ENCODE peak calls at places on chromosomes 11 and 22, in ten cellular contexts. G, U, N, C, W, J, P, I, X and D are unnamed samples.

GRCh38 chr22:49569286-49570031 is 258.2 kb downstream of the BRD1 start:
- DNase-seq in G (peak), U (no peak), N (no peak), C (no peak), W (peak), J (no peak), P (no peak), I (no peak), X (no peak), D (no peak)

GRCh38 chr22:40335358-40335757 is 10.9 kb upstream of the ADSL start:
- DNase-seq in G (no peak), U (no peak), N (no peak), C (no peak), W (no peak), J (no peak), P (no peak), I (no peak), X (no peak), D (no peak)

GRCh38 chr11:47185305-47186075 is 744 bp downstream of the PACSIN3 start:
- DNase-seq in G (peak), U (peak), N (no peak), C (no peak), W (peak), J (no peak), P (peak), I (no peak), X (no peak), D (no peak)

GRCh38 chr11:57529012-57529411 is 1.5 kb downstream of the TIMM10 start:
- DNase-seq in G (no peak), U (no peak), N (no peak), C (no peak), W (no peak), J (no peak), P (no peak), I (no peak), X (no peak), D (no peak)

GRCh38 chr11:66126064-66126463 is 56.0 kb downstream of the PACS1 start:
- DNase-seq in G (no peak), U (no peak), N (no peak), C (no peak), W (no peak), J (no peak), P (no peak), I (no peak), X (no peak), D (no peak)

GRCh38 chr11:111047376-111047775 is 198.1 kb upstream of the POU2AF2 start:
- DNase-seq in G (no peak), U (no peak), N (no peak), C (no peak), W (no peak), J (no peak), P (peak), I (no peak), X (no peak), D (no peak)

GRCh38 chr11:114088216-114088615 is 28.7 kb downstream of the ZBTB16 start:
- DNase-seq in G (no peak), U (no peak), N (no peak), C (no peak), W (peak), J (no peak), P (no peak), I (no peak), X (no peak), D (no peak)

GRCh38 chr11:120125005-120125404 is 12.9 kb downstream of the TRIM29 start:
- DNase-seq in G (peak), U (peak), N (no peak), C (no peak), W (no peak), J (no peak), P (no peak), I (no peak), X (no peak), D (no peak)

GRCh38 chr22:42976131-42976530 is 38.8 kb downstream of the PACSIN2 start:
- DNase-seq in G (no peak), U (no peak), N (no peak), C (no peak), W (no peak), J (no peak), P (no peak), I (no peak), X (no peak), D (no peak)

GRCh38 chr11:10413268-10413667 is 41.8 kb upstream of the AMPD3 start:
- DNase-seq in G (no peak), U (no peak), N (peak), C (no peak), W (no peak), J (no peak), P (no peak), I (no peak), X (peak), D (peak)

GRCh38 chr11:10490032-10490397 is 35.0 kb downstream of the AMPD3 start:
- DNase-seq in G (peak), U (no peak), N (no peak), C (no peak), W (peak), J (no peak), P (no peak), I (no peak), X (no peak), D (no peak)

GRCh38 chr11:84691830-84692229 is 935.3 kb downstream of the DLG2 start:
- DNase-seq in G (no peak), U (no peak), N (peak), C (no peak), W (no peak), J (no peak), P (no peak), I (no peak), X (no peak), D (peak)

GRCh38 chr11:95042906-95043305 is 6.3 kb upstream of the KDM4F start:
- DNase-seq in G (no peak), U (no peak), N (no peak), C (no peak), W (no peak), J (no peak), P (no peak), I (no peak), X (no peak), D (no peak)

GRCh38 chr22:44037519-44038370 is 13.6 kb downstream of the PARVB start:
- DNase-seq in G (peak), U (peak), N (no peak), C (no peak), W (no peak), J (no peak), P (peak), I (no peak), X (no peak), D (no peak)

GRCh38 chr11:134372961-134373360 is 39.1 kb downstream of the B3GAT1 start:
- DNase-seq in G (no peak), U (no peak), N (no peak), C (no peak), W (no peak), J (no peak), P (no peak), I (no peak), X (no peak), D (no peak)

GRCh38 chr22:43094551-43094950 is 5.4 kb upstream of the TTLL1 start:
- DNase-seq in G (no peak), U (no peak), N (no peak), C (no peak), W (no peak), J (no peak), P (no peak), I (no peak), X (no peak), D (no peak)

GRCh38 chr11:11085580-11085979 is 227.7 kb upstream of the ZBED5 start:
- DNase-seq in G (no peak), U (no peak), N (no peak), C (no peak), W (no peak), J (no peak), P (no peak), I (no peak), X (no peak), D (no peak)

GRCh38 chr22:22901578-22902218 is 14.1 kb downstream of the IGLL5 start:
- DNase-seq in G (no peak), U (no peak), N (no peak), C (no peak), W (no peak), J (no peak), P (no peak), I (no peak), X (no peak), D (no peak)

GRCh38 chr22:21947040-21948014 is 5.3 kb downstream of the PPM1F start:
- DNase-seq in G (no peak), U (peak), N (peak), C (no peak), W (no peak), J (no peak), P (no peak), I (no peak), X (no peak), D (no peak)

GRCh38 chr11:100874203-100874602 is 187.1 kb downstream of the ARHGAP42 start:
- DNase-seq in G (no peak), U (no peak), N (no peak), C (no peak), W (no peak), J (no peak), P (no peak), I (no peak), X (no peak), D (no peak)

GRCh38 chr22:39594411-39594810 is 23.9 kb downstream of the CACNA1I start:
- DNase-seq in G (no peak), U (no peak), N (no peak), C (no peak), W (no peak), J (no peak), P (no peak), I (no peak), X (no peak), D (no peak)

GRCh38 chr22:33539902-33540751 is 380.1 kb downstream of the LARGE1 start:
- DNase-seq in G (peak), U (no peak), N (peak), C (no peak), W (no peak), J (no peak), P (no peak), I (no peak), X (no peak), D (peak)

GRCh38 chr22:28791841-28792490 is 8.4 kb downstream of the XBP1 start:
- DNase-seq in G (no peak), U (no peak), N (no peak), C (peak), W (no peak), J (no peak), P (no peak), I (no peak), X (no peak), D (no peak)

GRCh38 chr11:128604723-128605122 is 17.4 kb upstream of the ETS1 start:
- DNase-seq in G (no peak), U (no peak), N (no peak), C (no peak), W (no peak), J (no peak), P (no peak), I (no peak), X (no peak), D (no peak)

GRCh38 chr11:67418476-67419281 is 3.2 kb downstream of the CARNS1 start:
- DNase-seq in G (no peak), U (no peak), N (no peak), C (no peak), W (no peak), J (no peak), P (no peak), I (no peak), X (no peak), D (no peak)

GRCh38 chr11:74634537-74634936 is 42.2 kb downstream of the POLD3 start:
- DNase-seq in G (no peak), U (peak), N (peak), C (no peak), W (no peak), J (no peak), P (peak), I (no peak), X (no peak), D (no peak)